ENCODE peak calls at places on chromosome 14, in six cellular contexts. One of them, this sample, is unnamed.

GRCh38 chr14:74934476-74935339 is 11.6 kb upstream of the RPS6KL1 start:
- DNase-seq in DMS153: no peak
- DNase-seq in HTR-8/SVneo: no peak
- DNase-seq in fibroblast of gingiva: no peak
- DNase-seq in NCI-H1105: no peak
- DNase-seq in lower lobe of right lung: peak
- DNase-seq in this sample: no peak

GRCh38 chr14:103628221-103628683 is 759 bp upstream of the KLC1 start:
- DNase-seq in lower lobe of right lung: peak
- DNase-seq in fibroblast of gingiva: peak
- DNase-seq in HTR-8/SVneo: peak
- DNase-seq in NCI-H1105: no peak
- DNase-seq in DMS153: no peak
- DNase-seq in this sample: no peak

GRCh38 chr14:35821546-35822411 is 4.4 kb upstream of the BRMS1L start:
- DNase-seq in NCI-H1105: no peak
- DNase-seq in lower lobe of right lung: no peak
- DNase-seq in fibroblast of gingiva: peak
- DNase-seq in HTR-8/SVneo: no peak
- DNase-seq in DMS153: no peak
- DNase-seq in this sample: no peak

GRCh38 chr14:104297721-104298401 is 159.5 kb downstream of the KIF26A start:
- DNase-seq in fibroblast of gingiva: no peak
- DNase-seq in HTR-8/SVneo: no peak
- DNase-seq in DMS153: no peak
- DNase-seq in NCI-H1105: no peak
- DNase-seq in lower lobe of right lung: peak
- DNase-seq in this sample: no peak

GRCh38 chr14:60188115-60188514 is 22.9 kb upstream of the DHRS7 start:
- DNase-seq in NCI-H1105: no peak
- DNase-seq in HTR-8/SVneo: no peak
- DNase-seq in fibroblast of gingiva: no peak
- DNase-seq in DMS153: no peak
- DNase-seq in lower lobe of right lung: no peak
- DNase-seq in this sample: no peak

GRCh38 chr14:31232081-31232480 is 24.5 kb upstream of the HECTD1 start:
- DNase-seq in lower lobe of right lung: no peak
- DNase-seq in HTR-8/SVneo: no peak
- DNase-seq in fibroblast of gingiva: no peak
- DNase-seq in NCI-H1105: no peak
- DNase-seq in DMS153: no peak
- DNase-seq in this sample: no peak

GRCh38 chr14:92615451-92615850 is 101.9 kb downstream of the RIN3 start:
- DNase-seq in DMS153: no peak
- DNase-seq in HTR-8/SVneo: no peak
- DNase-seq in NCI-H1105: no peak
- DNase-seq in lower lobe of right lung: no peak
- DNase-seq in fibroblast of gingiva: no peak
- DNase-seq in this sample: no peak

GRCh38 chr14:58297412-58297761 is 968 bp upstream of the ARID4A start:
- DNase-seq in fibroblast of gingiva: peak
- DNase-seq in DMS153: no peak
- DNase-seq in HTR-8/SVneo: peak
- DNase-seq in NCI-H1105: no peak
- DNase-seq in lower lobe of right lung: peak
- DNase-seq in this sample: peak

GRCh38 chr14:52318829-52319604 is 4.9 kb downstream of the PTGER2 start:
- DNase-seq in fibroblast of gingiva: peak
- DNase-seq in HTR-8/SVneo: no peak
- DNase-seq in lower lobe of right lung: no peak
- DNase-seq in NCI-H1105: no peak
- DNase-seq in DMS153: no peak
- DNase-seq in this sample: no peak

GRCh38 chr14:104937161-104937560 is 12.5 kb downstream of the PLD4 start:
- DNase-seq in HTR-8/SVneo: no peak
- DNase-seq in fibroblast of gingiva: no peak
- DNase-seq in NCI-H1105: no peak
- DNase-seq in lower lobe of right lung: no peak
- DNase-seq in DMS153: no peak
- DNase-seq in this sample: no peak

GRCh38 chr14:58078471-58078870 is 73.5 kb downstream of the ARMH4 start:
- DNase-seq in DMS153: no peak
- DNase-seq in NCI-H1105: no peak
- DNase-seq in fibroblast of gingiva: no peak
- DNase-seq in lower lobe of right lung: no peak
- DNase-seq in HTR-8/SVneo: no peak
- DNase-seq in this sample: peak

GRCh38 chr14:89393346-89393745 is 23.7 kb downstream of the FOXN3 start:
- DNase-seq in fibroblast of gingiva: no peak
- DNase-seq in lower lobe of right lung: no peak
- DNase-seq in NCI-H1105: no peak
- DNase-seq in HTR-8/SVneo: no peak
- DNase-seq in DMS153: no peak
- DNase-seq in this sample: no peak

GRCh38 chr14:20679907-20680306 is 4.5 kb upstream of the RNASE4 start:
- DNase-seq in fibroblast of gingiva: no peak
- DNase-seq in DMS153: no peak
- DNase-seq in NCI-H1105: no peak
- DNase-seq in HTR-8/SVneo: no peak
- DNase-seq in lower lobe of right lung: no peak
- DNase-seq in this sample: no peak

GRCh38 chr14:96047101-96047500 is 7.9 kb downstream of the C14orf132 start:
- DNase-seq in DMS153: no peak
- DNase-seq in HTR-8/SVneo: no peak
- DNase-seq in NCI-H1105: no peak
- DNase-seq in fibroblast of gingiva: no peak
- DNase-seq in lower lobe of right lung: no peak
- DNase-seq in this sample: no peak

GRCh38 chr14:64439141-64439540 is 26.2 kb upstream of the AKAP5 start:
- DNase-seq in NCI-H1105: no peak
- DNase-seq in fibroblast of gingiva: no peak
- DNase-seq in DMS153: no peak
- DNase-seq in HTR-8/SVneo: no peak
- DNase-seq in lower lobe of right lung: no peak
- DNase-seq in this sample: no peak

GRCh38 chr14:54642950-54643695 is 76.2 kb downstream of the SAMD4A start:
- DNase-seq in fibroblast of gingiva: peak
- DNase-seq in DMS153: no peak
- DNase-seq in NCI-H1105: no peak
- DNase-seq in lower lobe of right lung: no peak
- DNase-seq in HTR-8/SVneo: no peak
- DNase-seq in this sample: no peak

GRCh38 chr14:53766106-53766505 is 190.5 kb downstream of the BMP4 start:
- DNase-seq in HTR-8/SVneo: no peak
- DNase-seq in lower lobe of right lung: no peak
- DNase-seq in DMS153: no peak
- DNase-seq in fibroblast of gingiva: no peak
- DNase-seq in NCI-H1105: no peak
- DNase-seq in this sample: no peak

GRCh38 chr14:90924618-90925345 is 108.6 kb upstream of the TTC7B start:
- DNase-seq in NCI-H1105: no peak
- DNase-seq in HTR-8/SVneo: no peak
- DNase-seq in fibroblast of gingiva: peak
- DNase-seq in DMS153: no peak
- DNase-seq in lower lobe of right lung: no peak
- DNase-seq in this sample: no peak

GRCh38 chr14:85471744-85472143 is 58.2 kb upstream of the FLRT2 start:
- DNase-seq in DMS153: peak
- DNase-seq in NCI-H1105: no peak
- DNase-seq in lower lobe of right lung: no peak
- DNase-seq in fibroblast of gingiva: peak
- DNase-seq in HTR-8/SVneo: peak
- DNase-seq in this sample: peak

GRCh38 chr14:96173646-96174475 is 30.8 kb upstream of the BDKRB2 start:
- DNase-seq in NCI-H1105: no peak
- DNase-seq in DMS153: no peak
- DNase-seq in HTR-8/SVneo: no peak
- DNase-seq in lower lobe of right lung: no peak
- DNase-seq in fibroblast of gingiva: no peak
- DNase-seq in this sample: no peak

GRCh38 chr14:100134591-100134990 is 24.9 kb downstream of the DEGS2 start:
- DNase-seq in HTR-8/SVneo: no peak
- DNase-seq in fibroblast of gingiva: no peak
- DNase-seq in NCI-H1105: no peak
- DNase-seq in DMS153: no peak
- DNase-seq in lower lobe of right lung: no peak
- DNase-seq in this sample: no peak

GRCh38 chr14:36580856-36581831 is 1.3 kb downstream of the NKX2-8 start:
- DNase-seq in DMS153: peak
- DNase-seq in NCI-H1105: peak
- DNase-seq in fibroblast of gingiva: peak
- DNase-seq in HTR-8/SVneo: peak
- DNase-seq in lower lobe of right lung: peak
- DNase-seq in this sample: no peak

GRCh38 chr14:90518941-90519256 is 122.1 kb downstream of the CALM1 start:
- DNase-seq in NCI-H1105: no peak
- DNase-seq in HTR-8/SVneo: no peak
- DNase-seq in lower lobe of right lung: peak
- DNase-seq in fibroblast of gingiva: no peak
- DNase-seq in DMS153: no peak
- DNase-seq in this sample: no peak

GRCh38 chr14:106506901-106507305 is 980.5 kb downstream of the TMEM121 start:
- DNase-seq in DMS153: no peak
- DNase-seq in NCI-H1105: no peak
- DNase-seq in lower lobe of right lung: no peak
- DNase-seq in HTR-8/SVneo: no peak
- DNase-seq in fibroblast of gingiva: no peak
- DNase-seq in this sample: no peak

GRCh38 chr14:101627913-101628257 is 66.6 kb downstream of the DIO3 start:
- DNase-seq in lower lobe of right lung: no peak
- DNase-seq in DMS153: no peak
- DNase-seq in NCI-H1105: no peak
- DNase-seq in fibroblast of gingiva: no peak
- DNase-seq in HTR-8/SVneo: no peak
- DNase-seq in this sample: no peak

GRCh38 chr14:79451601-79452000 is 759.7 kb downstream of the DIO2 start:
- DNase-seq in lower lobe of right lung: no peak
- DNase-seq in fibroblast of gingiva: no peak
- DNase-seq in NCI-H1105: no peak
- DNase-seq in HTR-8/SVneo: no peak
- DNase-seq in DMS153: no peak
- DNase-seq in this sample: no peak

GRCh38 chr14:61290686-61291085 is 9.5 kb upstream of the TMEM30B start:
- DNase-seq in fibroblast of gingiva: no peak
- DNase-seq in lower lobe of right lung: no peak
- DNase-seq in HTR-8/SVneo: no peak
- DNase-seq in DMS153: no peak
- DNase-seq in NCI-H1105: no peak
- DNase-seq in this sample: no peak

GRCh38 chr14:92794547-92794941 is 439 bp downstream of the GOLGA5 start:
- DNase-seq in HTR-8/SVneo: no peak
- DNase-seq in lower lobe of right lung: no peak
- DNase-seq in NCI-H1105: no peak
- DNase-seq in DMS153: no peak
- DNase-seq in fibroblast of gingiva: no peak
- DNase-seq in this sample: no peak

This sample was measured in GM04503.